ENCODE peak calls at places on chromosome 15, in ten cellular contexts. G is AG20443, H is nucleus accumbens, N is GM20000, B is SW480, E is EL, S is KBM-7, O is H7, P is progenitor cell of endocrine pancreas, W is NCI-H1436. Q is an unnamed sample.

GRCh38 chr15:95329362-95329761 is 1001.1 kb upstream of the NR2F2 start:
- DNase-seq in W (no peak), S (no peak), E (no peak), G (no peak), H (no peak), O (no peak), B (no peak), N (no peak), P (no peak), Q (no peak)

GRCh38 chr15:64620991-64621495 is 154.3 kb downstream of the RBPMS2 start:
- DNase-seq in E (no peak), G (no peak), O (no peak), P (no peak), W (no peak), S (no peak), N (no peak), B (no peak), H (no peak), Q (no peak)

GRCh38 chr15:79311901-79312553 is 1.1 kb downstream of the TMED3 start:
- DNase-seq in S (peak), E (no peak), O (no peak), G (no peak), B (no peak), N (peak), H (no peak), W (no peak), P (no peak), Q (peak)

GRCh38 chr15:47398115-47398514 is 319.2 kb upstream of the SEMA6D start:
- DNase-seq in E (no peak), B (no peak), O (no peak), G (no peak), P (no peak), H (no peak), W (no peak), S (no peak), N (no peak), Q (no peak)

GRCh38 chr15:86591994-86592746 is 512.5 kb downstream of the AGBL1 start:
- DNase-seq in N (no peak), G (no peak), E (no peak), P (no peak), B (no peak), H (no peak), W (no peak), S (no peak), O (no peak), Q (no peak)

GRCh38 chr15:48794697-48795134 is 16.2 kb downstream of the CEP152 start:
- DNase-seq in G (no peak), O (no peak), P (no peak), S (peak), B (no peak), E (peak), W (no peak), H (no peak), N (peak), Q (no peak)

GRCh38 chr15:76177491-76178040 is 117.8 kb downstream of the TMEM266 start:
- DNase-seq in H (no peak), W (no peak), O (no peak), N (no peak), B (peak), E (peak), P (no peak), S (no peak), G (peak), Q (peak)

GRCh38 chr15:35863655-35864054 is 317.7 kb upstream of the DPH6 start:
- DNase-seq in P (no peak), W (no peak), B (no peak), G (no peak), N (no peak), H (no peak), O (no peak), S (no peak), E (no peak), Q (no peak)

GRCh38 chr15:90607361-90607760 is 77.6 kb downstream of the CRTC3 start:
- DNase-seq in W (no peak), G (no peak), N (no peak), B (no peak), E (no peak), P (no peak), S (no peak), H (no peak), O (no peak), Q (no peak)

GRCh38 chr15:99651023-99651807 is 82.0 kb downstream of the LYSMD4 start:
- DNase-seq in W (no peak), B (no peak), N (no peak), E (peak), O (no peak), G (peak), P (no peak), S (no peak), H (peak), Q (peak)